ENCODE peak calls at places on chromosomes 3 and 15, in ten cellular contexts. B is AML-193; C is stimulated activated naive B cell treated with anti-CD40 and anti-IgM and Interleukin-4, amounts not matched to agents 10 μg/mL and 1 μg/mL and 100 μg/mL, for 72 hours; I is CD4-positive, alpha-beta memory T cell; Q is ELR; J is germinal center; V is NCI-H446; E is NCI-H1930; D is HS-5; G is central memory CD8-positive, alpha-beta T cell. T is an unnamed sample.

GRCh38 chr3:135806342-135806741 is 159.2 kb upstream of the PPP2R3A start:
- DNase-seq in B (no peak), C (no peak), I (no peak), Q (peak; percentile 2), J (no peak), V (no peak), E (no peak), D (no peak), G (no peak), T (no peak)

GRCh38 chr3:17846466-17846865 is 104.0 kb upstream of the TBC1D5 start:
- DNase-seq in B (no peak), C (no peak), I (no peak), Q (peak; percentile 7), J (no peak), V (no peak), E (no peak), D (peak; percentile 33), G (no peak), T (no peak)

GRCh38 chr15:40295870-40296560 is 11.7 kb downstream of the PLCB2 start:
- DNase-seq in B (no peak), C (no peak), I (no peak), Q (no peak), J (no peak), V (no peak), E (no peak), D (no peak), G (no peak), T (no peak)

GRCh38 chr15:50945725-50946124 is 37.2 kb downstream of the AP4E1 start:
- DNase-seq in B (no peak), C (no peak), I (no peak), Q (peak; percentile 53), J (no peak), V (no peak), E (no peak), D (no peak), G (no peak), T (no peak)

GRCh38 chr15:49610166-49610918 is 10.3 kb downstream of the FAM227B start:
- DNase-seq in B (no peak), C (no peak), I (no peak), Q (no peak), J (no peak), V (no peak), E (no peak), D (no peak), G (no peak), T (no peak)

GRCh38 chr15:74784426-74784825 is 2.5 kb downstream of the CSK start:
- DNase-seq in B (no peak), C (no peak), I (no peak), Q (no peak), J (no peak), V (no peak), E (no peak), D (no peak), G (no peak), T (no peak)

GRCh38 chr3:43338295-43338694 is 52.0 kb downstream of the SNRK start:
- DNase-seq in B (no peak), C (no peak), I (no peak), Q (no peak), J (no peak), V (no peak), E (no peak), D (no peak), G (no peak), T (peak; percentile 16)

GRCh38 chr3:160953681-160954080 is 151.5 kb downstream of the B3GALNT1 start:
- DNase-seq in B (no peak), C (no peak), I (no peak), Q (no peak), J (no peak), V (peak; percentile 17), E (no peak), D (no peak), G (no peak), T (no peak)

GRCh38 chr15:78004919-78005634 is 72.4 kb downstream of the TBC1D2B start:
- DNase-seq in B (no peak), C (no peak), I (no peak), Q (peak; percentile 63), J (no peak), V (peak; percentile 71), E (no peak), D (no peak), G (no peak), T (no peak)

GRCh38 chr3:66490214-66490613 is 10.6 kb downstream of the LRIG1 start:
- DNase-seq in B (peak; percentile 21), C (no peak), I (no peak), Q (no peak), J (peak; percentile 40), V (no peak), E (no peak), D (no peak), G (no peak), T (no peak)

GRCh38 chr15:21262851-21263400 is 177.4 kb downstream of the POTEB3 start:
- DNase-seq in B (no peak), C (no peak), I (no peak), Q (no peak), J (no peak), V (no peak), E (no peak), D (no peak), G (no peak), T (no peak)

GRCh38 chr3:186783731-186784515 is 546 bp downstream of the EIF4A2 start:
- DNase-seq in B (peak; percentile 71), C (peak; percentile 63), I (peak; percentile 84), Q (peak; percentile 75), J (peak; percentile 78), V (peak; percentile 66), E (no peak), D (no peak), G (peak; percentile 76), T (peak; percentile 67)

GRCh38 chr3:177371903-177372302 is 174.6 kb upstream of the TBL1XR1 start:
- DNase-seq in B (no peak), C (no peak), I (no peak), Q (no peak), J (no peak), V (no peak), E (peak; percentile 64), D (no peak), G (no peak), T (no peak)